ENCODE peak calls at places on chromosome 9, in six cellular contexts. F is HepG2; Q is fibroblast of lung; K is body of pancreas; V is CD8-positive, alpha-beta memory T cell; P is H1. R is an unnamed sample. For H3K36me3 and H3K4me1, the result is how much of the 10 kb centered on the place peaks cover.

GRCh38 chr9:109248133-109248581 is 72.7 kb downstream of the EPB41L4B start:
- DNase-seq in F (peak), Q (peak), K (peak), V (no peak), P (peak), R (no peak)

GRCh38 chr9:133714606-133715294 is 23.4 kb downstream of the SARDH start:
- DNase-seq in F (peak), Q (peak), K (peak), V (no peak), P (no peak), R (no peak)

GRCh38 chr9:124357591-124358361 is 57.5 kb downstream of the PSMB7 start:
- DNase-seq in F (no peak), Q (no peak), K (no peak), V (no peak), P (no peak), R (no peak)

GRCh38 chr9:113548221-113549041 is 84.9 kb downstream of the RGS3 start:
- DNase-seq in F (peak), Q (peak), K (peak), V (no peak), P (no peak), R (no peak)

GRCh38 chr9:100294806-100295205 is 57.9 kb downstream of the TEX10 start:
- DNase-seq in F (no peak), Q (no peak), K (peak), V (no peak), P (no peak), R (no peak)

GRCh38 chr9:84136119-84136868 is 155.7 kb downstream of the RMI1 start:
- DNase-seq in F (no peak), Q (peak), K (no peak), V (no peak), P (no peak), R (no peak)

GRCh38 chr9:103471241-103471640 is 476.1 kb downstream of the CYLC2 start:
- DNase-seq in F (no peak), Q (no peak), K (no peak), V (no peak), P (no peak), R (no peak)

GRCh38 chr9:114081441-114082016 is 3.4 kb upstream of the AMBP start:
- DNase-seq in F (peak), Q (no peak), K (peak), V (no peak), P (no peak), R (no peak)

GRCh38 chr9:84932915-84933527 is 263.5 kb downstream of the NTRK2 start:
- DNase-seq in F (no peak), Q (peak), K (no peak), V (no peak), P (no peak), R (peak)

GRCh38 chr9:110604101-110604710 is 24.7 kb upstream of the SVEP1 start:
- DNase-seq in F (no peak), Q (no peak), K (peak), V (no peak), P (no peak), R (no peak)

GRCh38 chr9:121233906-121234901 is 32.5 kb upstream of the RAB14 start:
- DNase-seq in F (no peak), Q (peak), K (no peak), V (no peak), P (no peak), R (no peak)

GRCh38 chr9:137179761-137180160 is 7.9 kb upstream of the TMEM210 start:
- DNase-seq in F (no peak), Q (no peak), K (no peak), V (no peak), P (no peak), R (no peak)
- H3K36me3 ChIP-seq in F (under half), Q (under half), K (under half), V (under half), P (under half), R (half or more)

GRCh38 chr9:22203371-22204138 is 194.4 kb upstream of the CDKN2B start:
- DNase-seq in F (no peak), Q (peak), K (no peak), V (no peak), P (no peak), R (no peak)
- H3K4me3 ChIP-seq in F (no peak), Q (no peak), K (no peak), V (no peak), P (no peak), R (no peak)

GRCh38 chr9:127866535-127866934 is 10.9 kb downstream of the AK1 start:
- DNase-seq in F (no peak), Q (no peak), K (no peak), V (no peak), P (no peak), R (no peak)
- H3K4me1 ChIP-seq in F (under half), Q (under half), K (under half), V (under half), P (under half), R (under half)

DNA sequence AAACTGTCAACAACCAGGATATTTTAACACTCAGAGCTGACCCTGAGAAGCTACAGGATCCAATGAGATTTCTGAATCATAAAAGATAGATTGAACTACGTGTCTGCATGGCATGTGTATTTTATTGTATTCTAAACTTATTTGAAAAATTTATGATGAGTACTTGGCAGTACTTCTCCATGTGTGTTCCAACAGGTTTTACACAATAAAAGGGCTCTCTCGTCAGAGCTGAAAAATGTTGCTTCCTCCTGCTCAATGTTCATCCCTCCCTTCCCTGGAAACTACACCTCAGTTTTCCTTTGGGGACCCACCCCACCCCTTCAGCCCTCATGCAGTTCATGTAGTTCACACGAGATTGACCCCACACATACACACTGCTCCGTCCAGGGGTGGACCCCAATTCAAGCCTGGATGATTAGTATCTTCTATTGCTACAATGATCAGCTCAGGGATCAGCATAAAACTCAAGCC is 112.8 kb downstream of the SAXO1 start:
- DNase-seq in F (no peak), Q (no peak), K (no peak), V (no peak), P (no peak), R (no peak)
- H3K36me3 ChIP-seq in F (under half), Q (under half), K (under half), V (under half), P (under half), R (under half)

R was measured in NT2/D1.